ENCODE peak calls at places on chromosomes 12 and 14, in seven cellular contexts. Z, U, B, P, E, D and V are unnamed samples.

GRCh38 chr14:78836777-78837176 is 666.6 kb downstream of the NRXN3 start:
- DNase-seq in D (peak; percentile 74), E (peak; percentile 36), Z (peak; percentile 37), B (peak; percentile 21), P (peak; percentile 17), U (peak; percentile 36), V (peak; percentile 47)

GRCh38 chr12:124391340-124392261 is 96.7 kb downstream of the RFLNA start:
- DNase-seq in D (no peak), E (peak; percentile 44), P (peak; percentile 28), Z (no peak), U (peak; percentile 29), B (no peak), V (no peak)

GRCh38 chr12:619346-619745 is 43.9 kb downstream of the NINJ2 start:
- DNase-seq in E (no peak), Z (no peak), P (no peak), U (no peak), B (no peak), D (no peak), V (no peak)

GRCh38 chr12:56087220-56087619 is 7.3 kb downstream of the ERBB3 start:
- DNase-seq in Z (no peak), P (no peak), U (no peak), E (peak; percentile 6), B (no peak), D (no peak), V (peak; percentile 94)

GRCh38 chr12:22653790-22654189 is 28.8 kb downstream of the ETNK1 start:
- DNase-seq in P (no peak), B (no peak), U (no peak), D (no peak), E (no peak), Z (no peak), V (no peak)

GRCh38 chr12:126858586-126858985 is 1408.4 kb upstream of the TMEM132C start:
- DNase-seq in B (no peak), E (no peak), Z (no peak), D (no peak), P (no peak), U (no peak), V (no peak)

GRCh38 chr14:92510972-92511371 is 2.6 kb upstream of the RIN3 start:
- DNase-seq in D (no peak), Z (peak; percentile 48), U (peak; percentile 51), P (no peak), B (no peak), E (peak; percentile 12), V (no peak)

GRCh38 chr12:9634177-9634803 is 26.6 kb upstream of the KLRB1 start:
- DNase-seq in E (peak; percentile 21), P (no peak), U (no peak), D (peak; percentile 71), B (peak; percentile 35), Z (peak; percentile 49), V (peak; percentile 48)

GRCh38 chr12:56894698-56895368 is 39.4 kb downstream of the SDR9C7 start:
- DNase-seq in B (no peak), Z (no peak), U (no peak), P (no peak), E (no peak), D (no peak), V (no peak)

GRCh38 chr14:104980601-104981531 is 2.7 kb upstream of the AHNAK2 start:
- DNase-seq in Z (no peak), U (no peak), P (no peak), B (no peak), D (no peak), E (no peak), V (no peak)

GRCh38 chr14:69756298-69756697 is 10.6 kb upstream of the SRSF5 start:
- DNase-seq in B (no peak), D (no peak), Z (no peak), P (no peak), U (no peak), E (no peak), V (no peak)

GRCh38 chr12:57511161-57511560 is 9.2 kb downstream of the DDIT3 start:
- DNase-seq in D (no peak), U (no peak), E (no peak), Z (no peak), B (no peak), P (no peak), V (no peak)

GRCh38 chr14:21194597-21194996 is 38.7 kb upstream of the OR5AU1 start:
- DNase-seq in E (no peak), D (no peak), B (no peak), U (no peak), Z (no peak), P (no peak), V (no peak)

GRCh38 chr14:103122578-103123127 is 608 bp upstream of the TNFAIP2 start:
- DNase-seq in Z (no peak), E (peak; percentile 35), B (peak; percentile 60), P (no peak), D (peak; percentile 85), U (no peak), V (no peak)

GRCh38 chr12:39405580-39405979 is 37.3 kb downstream of the KIF21A start:
- DNase-seq in Z (no peak), P (peak; percentile 13), U (no peak), B (no peak), D (no peak), E (no peak), V (no peak)

GRCh38 chr14:56081139-56081538 is 37.1 kb upstream of the PELI2 start:
- DNase-seq in B (no peak), E (no peak), Z (no peak), U (no peak), D (no peak), P (no peak), V (no peak)

GRCh38 chr12:99154264-99154982 is 493.1 kb upstream of the GARIN6 start:
- DNase-seq in P (no peak), Z (no peak), B (no peak), E (no peak), U (no peak), D (peak; percentile 49), V (no peak)

GRCh38 chr14:100836053-100836805 is 10.3 kb downstream of the MEG3 start:
- DNase-seq in Z (no peak), B (no peak), E (no peak), D (no peak), U (no peak), P (no peak), V (no peak)

GRCh38 chr12:75666126-75666979 is 154.9 kb upstream of the KRR1 start:
- DNase-seq in D (no peak), U (no peak), P (no peak), E (no peak), B (no peak), Z (peak; percentile 97), V (no peak)

GRCh38 chr12:62695696-62696095 is 229.1 kb downstream of the MON2 start:
- DNase-seq in E (no peak), P (no peak), U (no peak), Z (no peak), D (no peak), B (no peak), V (no peak)

GRCh38 chr12:113568021-113568420 is 96.3 kb upstream of the LHX5 start:
- DNase-seq in Z (no peak), E (no peak), B (no peak), P (no peak), U (no peak), D (no peak), V (no peak)

GRCh38 chr14:69138189-69138535 is 14.8 kb downstream of the DCAF5 start:
- DNase-seq in D (no peak), P (no peak), B (no peak), E (no peak), U (no peak), Z (no peak), V (no peak)

GRCh38 chr12:21248679-21249078 is 86.0 kb downstream of the SLCO1A2 start:
- DNase-seq in P (no peak), B (peak; percentile 1), Z (no peak), U (no peak), D (no peak), E (no peak), V (no peak)

GRCh38 chr12:52499836-52500560 is 6.9 kb upstream of the KRT6A start:
- DNase-seq in Z (no peak), E (no peak), U (no peak), D (no peak), P (no peak), B (no peak), V (no peak)

GRCh38 chr14:85165091-85165490 is 364.9 kb upstream of the FLRT2 start:
- DNase-seq in P (no peak), D (no peak), Z (no peak), B (no peak), E (no peak), U (no peak), V (peak; percentile 20)

DNA sequence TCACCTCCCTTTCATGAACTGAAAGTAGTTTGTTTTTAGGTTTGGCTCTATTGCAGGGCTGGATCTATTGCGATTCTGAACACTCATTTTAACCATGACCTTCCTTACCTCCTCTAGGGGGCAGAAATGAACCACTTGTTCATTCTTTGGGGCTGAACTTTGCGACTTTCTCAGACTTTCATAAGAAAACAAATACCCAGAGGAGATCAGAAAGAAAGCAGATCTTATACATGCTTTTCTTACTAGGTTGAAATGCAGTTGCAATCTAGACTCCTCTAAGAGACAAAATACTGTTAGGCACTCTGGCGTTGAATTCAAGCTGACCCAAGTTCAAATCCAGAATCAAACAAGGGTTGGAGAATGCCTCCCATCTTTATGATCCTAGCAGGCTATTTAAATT is 32.6 kb upstream of the PLEKHG3 start:
- DNase-seq in D (no peak), P (no peak), Z (peak; percentile 59), U (peak; percentile 60), E (peak; percentile 37), B (peak; percentile 69), V (peak; percentile 70)
- TF ChIP-seq JUND in D (no peak), P (no peak), Z (no peak), U (no peak), E (no peak), B (no peak), V (no peak)

DNA sequence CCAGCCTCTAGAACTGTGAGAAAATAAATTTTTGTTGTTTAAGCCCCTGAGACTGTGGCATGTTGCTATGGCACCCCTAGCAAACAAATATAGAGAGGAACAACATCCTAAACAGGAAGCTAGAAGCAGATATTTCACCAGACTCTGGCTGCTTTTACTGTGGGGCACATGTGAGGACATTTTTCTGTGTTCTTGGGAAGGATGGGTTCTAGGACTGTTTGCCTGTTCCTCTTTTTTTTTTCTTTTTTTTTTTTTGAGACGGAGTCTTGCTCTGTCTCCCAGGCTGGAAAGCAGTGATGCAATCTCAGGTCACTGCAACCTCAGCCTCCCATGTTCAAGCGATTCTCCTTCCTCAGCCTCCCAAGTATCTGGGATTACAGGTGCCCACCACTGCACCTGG is 4.3 kb upstream of the HRK start:
- DNase-seq in E (no peak), P (no peak), B (no peak), Z (no peak), U (no peak), D (no peak), V (no peak)
- TF ChIP-seq JUND in E (no peak), P (no peak), B (no peak), Z (no peak), U (no peak), D (no peak), V (no peak)

GRCh38 chr12:12267801-12268200 is 957 bp upstream of the LRP6 start:
- DNase-seq in E (peak; percentile 8), U (no peak), P (no peak), B (peak; percentile 57), D (no peak), Z (no peak), V (no peak)
- TF ChIP-seq JUND in E (no peak), U (no peak), P (no peak), B (no peak), D (no peak), Z (no peak), V (no peak)

GRCh38 chr12:42182394-42182793 is 37.7 kb upstream of the GXYLT1 start:
- DNase-seq in P (no peak), E (no peak), U (no peak), Z (no peak), B (no peak), D (no peak), V (no peak)

GRCh38 chr12:42186793-42187192 is 42.1 kb upstream of the GXYLT1 start:
- DNase-seq in E (no peak), U (no peak), B (no peak), Z (no peak), D (no peak), P (no peak), V (no peak)

GRCh38 chr12:42180990-42181611 is 36.4 kb upstream of the GXYLT1 start:
- DNase-seq in U (no peak), D (no peak), E (no peak), P (no peak), B (no peak), Z (peak; percentile 50), V (peak; percentile 13)
- TF ChIP-seq JUND in U (no peak), D (no peak), E (no peak), P (no peak), B (no peak), Z (no peak), V (no peak)